ENCODE peak calls at places on chromosomes 16 and 17, in seven cellular contexts. O is CD8-positive, alpha-beta memory T cell; K is suprapubic skin; P is NT2/D1; W is PC-3; X is left lung; A is heart right ventricle. Y is an unnamed sample.

GRCh38 chr17:27622914-27623313 is 8.1 kb upstream of the LGALS9 start:
- DNase-seq in K (no peak), P (no peak), A (no peak), O (no peak), W (no peak), X (no peak), Y (no peak)

GRCh38 chr16:89175280-89176146 is 4.0 kb downstream of the CDH15 start:
- DNase-seq in K (no peak), P (no peak), W (no peak), O (no peak), X (no peak), A (no peak), Y (peak; percentile 69)

GRCh38 chr16:26816266-26816665 is 250.5 kb upstream of the C16orf82 start:
- DNase-seq in P (no peak), K (no peak), W (no peak), A (no peak), O (no peak), X (no peak), Y (no peak)

GRCh38 chr17:7233701-7234099 is 617 bp downstream of the DVL2 start:
- DNase-seq in K (no peak), A (no peak), P (no peak), O (no peak), X (no peak), W (no peak), Y (no peak)

GRCh38 chr17:77838748-77839147 is 119.8 kb upstream of the TNRC6C start:
- DNase-seq in P (no peak), K (no peak), W (no peak), X (no peak), A (no peak), O (no peak), Y (no peak)

GRCh38 chr17:7862692-7863437 is 5.1 kb downstream of the CYB5D1 start:
- DNase-seq in K (no peak), P (no peak), W (peak; percentile 60), X (no peak), A (no peak), O (peak; percentile 70), Y (no peak)

GRCh38 chr17:50558955-50559614 is 1.4 kb upstream of the CACNA1G start:
- DNase-seq in O (no peak), A (no peak), P (peak; percentile 40), K (no peak), X (peak; percentile 81), W (no peak), Y (no peak)

GRCh38 chr17:8315740-8316217 is 5.7 kb downstream of the ARHGEF15 start:
- DNase-seq in K (no peak), W (no peak), A (no peak), X (no peak), O (no peak), P (no peak), Y (no peak)

GRCh38 chr16:54145881-54146280 is 140.7 kb downstream of the IRX3 start:
- DNase-seq in X (no peak), P (no peak), W (no peak), A (no peak), O (no peak), K (no peak), Y (no peak)

GRCh38 chr16:67632415-67633172 is 12.3 kb upstream of the CARMIL2 start:
- DNase-seq in K (no peak), W (no peak), A (peak; percentile 58), P (no peak), X (no peak), O (no peak), Y (no peak)

DNA sequence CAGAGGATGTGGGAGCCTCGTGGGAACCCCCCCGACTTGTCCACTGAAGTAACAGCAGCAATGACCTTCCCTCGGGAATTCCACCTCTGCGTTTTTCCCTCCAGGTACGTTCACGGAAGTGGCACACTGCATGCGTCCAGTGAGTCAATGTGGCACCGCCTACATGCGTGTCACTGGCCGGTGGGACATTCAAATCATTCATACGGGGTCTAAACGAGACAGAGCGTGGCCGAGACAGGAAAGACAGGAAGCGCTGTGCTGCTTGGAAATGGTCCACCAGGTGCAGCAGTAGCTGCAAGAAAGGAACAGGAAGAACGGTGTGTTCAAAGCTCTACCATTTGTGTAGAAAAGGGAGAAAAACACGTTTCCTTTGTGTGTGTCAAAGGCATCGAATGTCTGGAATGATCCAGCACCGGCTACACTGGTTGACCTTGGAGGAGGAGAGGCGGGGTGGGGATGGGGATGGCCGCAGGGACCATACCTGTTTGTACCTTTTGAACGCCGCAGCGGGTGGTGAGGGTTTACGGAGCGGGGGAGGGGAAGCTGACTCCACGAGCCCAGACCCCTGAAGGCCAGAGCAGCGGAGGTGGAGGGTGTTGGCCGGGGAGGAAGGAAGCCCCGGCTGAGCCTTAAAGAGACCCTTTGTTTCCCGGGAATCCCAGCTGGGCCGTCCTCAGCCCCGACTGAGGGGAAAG is 1.7 kb upstream of the PGAP6 start:
- DNase-seq in O (peak; percentile 72), X (peak; percentile 81), A (peak; percentile 17), W (peak; percentile 85), K (no peak), P (no peak), Y (no peak)
- H3K4me3 ChIP-seq in O (peak overlapping the region; percentile 69), X (peak overlapping the region; percentile 77), A (peak overlapping the region; percentile 86), W (peak overlapping the region; percentile 86), K (peak overlapping the region; percentile 94), P (peak overlapping the region; percentile 22), Y (no peak overlapping the region)

GRCh38 chr16:30079480-30079879 is 3.7 kb downstream of the PPP4C start:
- DNase-seq in A (no peak), P (no peak), W (no peak), K (no peak), O (no peak), X (no peak), Y (no peak)
- H3K36me3 ChIP-seq in A (no peaks in the 10 kb centered on the region), P (peaks cover 80% of the 10 kb centered on the region), W (peaks cover 10% of the 10 kb centered on the region), K (peaks cover 60% of the 10 kb centered on the region), O (peaks cover 44% of the 10 kb centered on the region), X (peaks cover 72% of the 10 kb centered on the region), Y (peaks cover 84% of the 10 kb centered on the region)

DNA sequence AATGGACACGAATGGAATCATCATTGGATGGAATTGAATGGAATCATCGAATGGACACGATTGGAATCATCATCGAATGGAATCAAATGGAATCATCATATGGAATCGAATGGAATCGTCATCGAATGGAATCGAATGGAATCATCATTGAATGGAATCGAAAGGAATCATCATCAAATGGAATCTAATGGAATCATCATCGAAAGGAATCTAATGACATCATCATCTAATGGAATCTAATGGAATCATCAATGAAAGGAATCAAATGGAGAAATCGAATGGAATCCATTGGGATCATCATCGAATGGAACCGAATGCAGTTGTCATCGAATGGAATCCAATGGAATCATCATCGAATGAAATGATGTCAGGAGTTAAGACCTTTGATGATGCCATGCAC is 154.9 kb downstream of the SHCBP1 start:
- DNase-seq in W (no peak), K (no peak), O (no peak), X (no peak), P (no peak), A (no peak), Y (no peak)
- H3K9me3 ChIP-seq in W (peaks cover 8% of the 10 kb centered on the region), K (no peaks in the 10 kb centered on the region), O (no peaks in the 10 kb centered on the region), X (peaks cover 57% of the 10 kb centered on the region), P (no peaks in the 10 kb centered on the region), A (no peaks in the 10 kb centered on the region), Y (peaks cover 5% of the 10 kb centered on the region)

DNA sequence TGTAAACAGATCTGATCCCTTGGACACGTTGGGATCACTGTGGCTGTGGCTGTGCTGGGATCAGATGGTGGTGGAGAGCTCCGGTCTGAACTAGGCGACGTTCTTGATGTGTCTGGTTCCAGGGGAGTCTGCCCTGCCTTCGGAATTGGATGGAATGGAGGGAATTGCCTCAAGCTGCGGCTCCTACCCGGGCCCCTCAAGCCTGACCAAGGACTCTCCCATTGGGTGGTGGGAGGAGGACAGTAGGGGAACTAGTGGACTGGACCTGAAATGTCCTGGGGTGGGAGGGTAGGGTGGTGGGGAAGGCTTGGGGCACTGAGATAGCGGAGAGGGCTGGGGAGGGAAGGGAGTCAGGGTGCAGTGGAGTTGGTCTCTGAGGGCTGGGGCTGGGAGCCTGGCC is 3.2 kb upstream of the UBALD1 start:
- DNase-seq in K (no peak), O (no peak), W (no peak), A (no peak), P (no peak), X (no peak), Y (no peak)
- H3K4me3 ChIP-seq in K (no peak overlapping the region), O (no peak overlapping the region), W (no peak overlapping the region), A (no peak overlapping the region), P (no peak overlapping the region), X (no peak overlapping the region), Y (no peak overlapping the region)

GRCh38 chr16:24970708-24971107 is 44.5 kb downstream of the ARHGAP17 start:
- DNase-seq in X (no peak), O (no peak), K (no peak), W (no peak), P (no peak), A (no peak), Y (no peak)

GRCh38 chr16:24973771-24974461 is 41.3 kb downstream of the ARHGAP17 start:
- DNase-seq in A (no peak), X (no peak), K (no peak), P (no peak), W (no peak), O (no peak), Y (no peak)

GRCh38 chr16:24971718-24972117 is 43.5 kb downstream of the ARHGAP17 start:
- DNase-seq in P (no peak), X (no peak), K (no peak), O (no peak), A (no peak), W (no peak), Y (no peak)

GRCh38 chr16:24974859-24975258 is 40.3 kb downstream of the ARHGAP17 start:
- DNase-seq in P (no peak), O (no peak), X (no peak), W (no peak), A (no peak), K (no peak), Y (no peak)

GRCh38 chr16:24972608-24973220 is 42.5 kb downstream of the ARHGAP17 start:
- DNase-seq in P (no peak), X (no peak), K (no peak), O (no peak), A (no peak), W (no peak), Y (no peak)
- H3K36me3 ChIP-seq in P (peaks cover 87% of the 10 kb centered on the region), X (peaks cover 82% of the 10 kb centered on the region), K (peaks cover 65% of the 10 kb centered on the region), O (peaks cover 38% of the 10 kb centered on the region), A (no peaks in the 10 kb centered on the region), W (peaks cover 6% of the 10 kb centered on the region), Y (peaks cover 93% of the 10 kb centered on the region)

DNA sequence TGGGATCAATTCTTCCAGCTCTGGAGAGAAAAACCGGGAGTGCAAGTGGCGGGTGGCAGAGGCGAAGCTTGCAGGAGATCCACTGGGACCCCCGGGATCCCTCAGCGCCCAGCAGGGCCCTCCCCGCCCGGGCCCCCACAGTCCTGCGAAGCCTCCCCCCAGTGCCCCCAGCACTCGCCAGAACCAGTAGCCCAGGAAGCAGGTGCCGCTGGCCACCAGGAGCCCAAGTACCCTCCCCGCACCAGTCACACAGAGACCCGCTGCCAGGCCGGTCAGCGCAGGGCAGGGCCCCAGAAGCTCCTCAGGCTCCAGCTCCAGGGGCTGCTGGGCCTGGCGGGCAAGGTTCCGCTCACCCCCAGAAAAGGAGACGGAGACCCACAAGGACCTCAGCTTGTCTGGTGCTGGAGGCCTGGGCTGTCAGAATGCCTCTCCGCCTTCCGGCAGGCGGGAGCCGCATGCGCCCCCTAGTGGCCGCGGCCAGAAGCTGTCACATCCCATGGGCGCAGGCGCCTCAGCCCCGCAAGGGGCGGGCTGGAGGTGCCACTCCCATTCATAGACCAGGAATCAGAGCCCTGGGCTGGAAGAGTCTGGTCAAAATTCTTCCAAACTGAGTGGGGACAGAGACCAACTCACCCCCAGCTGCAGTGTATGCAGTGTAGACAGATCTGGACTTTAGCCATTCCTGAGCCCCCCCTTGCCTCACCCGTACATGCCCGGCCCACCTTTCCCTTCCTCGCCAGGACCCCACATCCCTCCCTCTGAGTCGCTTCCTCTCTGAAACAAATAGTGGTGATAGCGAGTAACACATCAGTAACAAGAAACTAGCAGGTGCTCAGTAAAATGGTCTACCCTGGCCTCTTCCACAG is 1002.3 kb downstream of the KCNJ18 start:
- DNase-seq in P (peak; percentile 18), A (no peak), K (no peak), X (no peak), W (no peak), O (no peak), Y (no peak)
- H3K9me3 ChIP-seq in P (no peaks in the 10 kb centered on the region), A (no peaks in the 10 kb centered on the region), K (peaks cover 27% of the 10 kb centered on the region), X (peaks cover 64% of the 10 kb centered on the region), W (peaks cover 23% of the 10 kb centered on the region), O (no peaks in the 10 kb centered on the region), Y (no peaks in the 10 kb centered on the region)